ENCODE peak calls at places on chromosome 18, in ten cellular contexts. One of them, this sample, is unnamed. For H3K4me1, the result is how much of the 10 kb centered on the place peaks cover.

GRCh38 chr18:29418136-29418535 is 1241.2 kb upstream of the CDH2 start:
- DNase-seq in neural progenitor cell: no peak
- DNase-seq in right cardiac atrium: no peak
- DNase-seq in cardiac muscle cell: peak
- DNase-seq in prostate gland: no peak
- DNase-seq in gastrocnemius medialis: no peak
- DNase-seq in psoas muscle: no peak
- DNase-seq in mesendoderm: no peak
- DNase-seq in tibial artery: no peak
- DNase-seq in mammary epithelial cell: peak
- DNase-seq in this sample: no peak

GRCh38 chr18:2518473-2518872 is 52.8 kb downstream of the METTL4 start:
- DNase-seq in neural progenitor cell: no peak
- DNase-seq in right cardiac atrium: no peak
- DNase-seq in cardiac muscle cell: no peak
- DNase-seq in prostate gland: no peak
- DNase-seq in gastrocnemius medialis: no peak
- DNase-seq in psoas muscle: no peak
- DNase-seq in mesendoderm: peak
- DNase-seq in tibial artery: no peak
- DNase-seq in mammary epithelial cell: no peak
- DNase-seq in this sample: no peak

GRCh38 chr18:3726241-3726951 is 276.4 kb downstream of the TGIF1 start:
- DNase-seq in neural progenitor cell: no peak
- DNase-seq in right cardiac atrium: no peak
- DNase-seq in cardiac muscle cell: no peak
- DNase-seq in prostate gland: no peak
- DNase-seq in gastrocnemius medialis: no peak
- DNase-seq in psoas muscle: no peak
- DNase-seq in mesendoderm: no peak
- DNase-seq in tibial artery: no peak
- DNase-seq in mammary epithelial cell: no peak
- DNase-seq in this sample: no peak

GRCh38 chr18:32576296-32576916 is 105.7 kb upstream of the GAREM1 start:
- DNase-seq in neural progenitor cell: peak
- DNase-seq in right cardiac atrium: no peak
- DNase-seq in cardiac muscle cell: peak
- DNase-seq in prostate gland: no peak
- DNase-seq in gastrocnemius medialis: no peak
- DNase-seq in psoas muscle: no peak
- DNase-seq in mesendoderm: peak
- DNase-seq in tibial artery: no peak
- DNase-seq in mammary epithelial cell: no peak
- DNase-seq in this sample: no peak

GRCh38 chr18:56574827-56575226 is 63.6 kb downstream of the TXNL1 start:
- DNase-seq in neural progenitor cell: no peak
- DNase-seq in right cardiac atrium: peak
- DNase-seq in cardiac muscle cell: peak
- DNase-seq in prostate gland: no peak
- DNase-seq in gastrocnemius medialis: no peak
- DNase-seq in psoas muscle: no peak
- DNase-seq in mesendoderm: no peak
- DNase-seq in tibial artery: no peak
- DNase-seq in mammary epithelial cell: no peak
- DNase-seq in this sample: no peak

GRCh38 chr18:6021341-6022088 is 126.2 kb upstream of the TMEM200C start:
- DNase-seq in neural progenitor cell: no peak
- DNase-seq in right cardiac atrium: peak
- DNase-seq in cardiac muscle cell: no peak
- DNase-seq in prostate gland: no peak
- DNase-seq in gastrocnemius medialis: no peak
- DNase-seq in psoas muscle: no peak
- DNase-seq in mesendoderm: no peak
- DNase-seq in tibial artery: no peak
- DNase-seq in mammary epithelial cell: no peak
- DNase-seq in this sample: no peak

GRCh38 chr18:2326999-2327398 is 244.3 kb downstream of the METTL4 start:
- DNase-seq in neural progenitor cell: no peak
- DNase-seq in right cardiac atrium: peak
- DNase-seq in cardiac muscle cell: peak
- DNase-seq in prostate gland: no peak
- DNase-seq in gastrocnemius medialis: no peak
- DNase-seq in psoas muscle: no peak
- DNase-seq in mesendoderm: no peak
- DNase-seq in tibial artery: no peak
- DNase-seq in mammary epithelial cell: no peak
- DNase-seq in this sample: no peak

GRCh38 chr18:33556846-33557245 is 21.2 kb upstream of the ASXL3 start:
- DNase-seq in neural progenitor cell: no peak
- DNase-seq in right cardiac atrium: no peak
- DNase-seq in cardiac muscle cell: no peak
- DNase-seq in prostate gland: no peak
- DNase-seq in gastrocnemius medialis: no peak
- DNase-seq in psoas muscle: no peak
- DNase-seq in mesendoderm: no peak
- DNase-seq in tibial artery: no peak
- DNase-seq in mammary epithelial cell: peak
- DNase-seq in this sample: no peak

GRCh38 chr18:62425465-62426190 is 97.2 kb upstream of the ZCCHC2 start:
- DNase-seq in neural progenitor cell: peak
- DNase-seq in right cardiac atrium: peak
- DNase-seq in cardiac muscle cell: peak
- DNase-seq in prostate gland: peak
- DNase-seq in gastrocnemius medialis: peak
- DNase-seq in psoas muscle: peak
- DNase-seq in mesendoderm: peak
- DNase-seq in tibial artery: peak
- DNase-seq in mammary epithelial cell: peak
- DNase-seq in this sample: peak

GRCh38 chr18:64100136-64100922 is 48.6 kb downstream of the LINC00305 start:
- DNase-seq in neural progenitor cell: peak
- DNase-seq in right cardiac atrium: no peak
- DNase-seq in cardiac muscle cell: no peak
- DNase-seq in prostate gland: no peak
- DNase-seq in gastrocnemius medialis: no peak
- DNase-seq in psoas muscle: no peak
- DNase-seq in mesendoderm: no peak
- DNase-seq in tibial artery: no peak
- DNase-seq in mammary epithelial cell: no peak
- DNase-seq in this sample: no peak

GRCh38 chr18:5964108-5964507 is 68.8 kb upstream of the TMEM200C start:
- DNase-seq in neural progenitor cell: no peak
- DNase-seq in right cardiac atrium: no peak
- DNase-seq in cardiac muscle cell: no peak
- DNase-seq in prostate gland: no peak
- DNase-seq in gastrocnemius medialis: no peak
- DNase-seq in psoas muscle: no peak
- DNase-seq in mesendoderm: no peak
- DNase-seq in tibial artery: no peak
- DNase-seq in mammary epithelial cell: no peak
- DNase-seq in this sample: no peak

GRCh38 chr18:43883886-43884285 is 606.6 kb upstream of the SYT4 start:
- DNase-seq in neural progenitor cell: no peak
- DNase-seq in right cardiac atrium: no peak
- DNase-seq in cardiac muscle cell: no peak
- DNase-seq in prostate gland: no peak
- DNase-seq in gastrocnemius medialis: no peak
- DNase-seq in psoas muscle: no peak
- DNase-seq in mesendoderm: no peak
- DNase-seq in tibial artery: no peak
- DNase-seq in mammary epithelial cell: no peak
- DNase-seq in this sample: no peak

DNA sequence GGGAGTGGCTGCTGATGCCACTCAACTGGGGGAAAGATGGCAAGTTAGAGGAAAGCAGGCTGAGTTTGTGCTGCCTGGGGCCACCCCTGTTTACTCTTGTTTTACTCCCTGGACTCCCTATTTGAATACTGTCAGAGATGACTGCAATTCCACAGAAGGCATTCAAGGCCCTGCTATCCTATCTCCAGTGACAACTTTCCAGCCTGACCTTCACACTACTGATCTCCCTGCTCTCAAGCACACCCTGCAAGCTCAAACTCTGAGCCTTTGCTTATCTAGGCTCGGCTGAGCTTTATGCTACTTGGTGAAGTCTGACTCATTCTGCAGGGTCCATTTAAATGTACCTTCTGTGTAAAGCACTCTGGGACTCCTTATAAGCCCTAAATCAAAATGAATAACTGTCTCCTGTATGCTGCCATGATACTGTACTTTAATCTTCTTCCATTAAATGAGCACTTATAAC is 39.3 kb upstream of the DSG1 start:
- DNase-seq in neural progenitor cell: no peak
- DNase-seq in right cardiac atrium: no peak
- DNase-seq in cardiac muscle cell: peak
- DNase-seq in prostate gland: no peak
- DNase-seq in gastrocnemius medialis: no peak
- DNase-seq in psoas muscle: no peak
- DNase-seq in mesendoderm: peak
- DNase-seq in tibial artery: no peak
- DNase-seq in mammary epithelial cell: no peak
- DNase-seq in this sample: no peak
- H3K4me1 ChIP-seq in neural progenitor cell: under half
- H3K4me1 ChIP-seq in right cardiac atrium: under half
- H3K4me1 ChIP-seq in cardiac muscle cell: under half
- H3K4me1 ChIP-seq in prostate gland: under half
- H3K4me1 ChIP-seq in gastrocnemius medialis: under half
- H3K4me1 ChIP-seq in psoas muscle: under half
- H3K4me1 ChIP-seq in mesendoderm: under half
- H3K4me1 ChIP-seq in tibial artery: under half
- H3K4me1 ChIP-seq in mammary epithelial cell: under half
- H3K4me1 ChIP-seq in this sample: under half

DNA sequence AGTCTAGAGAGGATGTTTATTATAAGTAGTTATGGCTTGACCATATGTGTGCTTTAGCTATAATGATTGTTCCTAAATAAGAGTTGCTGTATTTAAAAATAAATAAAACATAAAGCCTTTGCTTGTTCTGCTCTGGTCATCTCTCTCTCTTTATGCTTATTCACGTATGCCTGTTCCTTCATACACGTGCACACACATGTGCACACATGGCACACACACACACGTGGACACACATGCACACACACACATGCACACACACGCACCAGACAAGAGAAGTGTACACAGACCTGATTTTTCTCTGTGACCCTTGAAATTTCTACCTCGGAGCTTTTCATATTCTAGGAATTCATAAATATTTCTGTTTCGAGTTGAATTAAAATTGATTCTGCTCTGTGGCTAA is 658.2 kb upstream of the SALL3 start:
- DNase-seq in neural progenitor cell: no peak
- DNase-seq in right cardiac atrium: no peak
- DNase-seq in cardiac muscle cell: no peak
- DNase-seq in prostate gland: no peak
- DNase-seq in gastrocnemius medialis: no peak
- DNase-seq in psoas muscle: no peak
- DNase-seq in mesendoderm: no peak
- DNase-seq in tibial artery: no peak
- DNase-seq in mammary epithelial cell: no peak
- DNase-seq in this sample: no peak
- H3K4me1 ChIP-seq in neural progenitor cell: under half
- H3K4me1 ChIP-seq in right cardiac atrium: under half
- H3K4me1 ChIP-seq in cardiac muscle cell: under half
- H3K4me1 ChIP-seq in prostate gland: under half
- H3K4me1 ChIP-seq in gastrocnemius medialis: under half
- H3K4me1 ChIP-seq in psoas muscle: under half
- H3K4me1 ChIP-seq in mesendoderm: under half
- H3K4me1 ChIP-seq in tibial artery: under half
- H3K4me1 ChIP-seq in mammary epithelial cell: under half
- H3K4me1 ChIP-seq in this sample: under half

GRCh38 chr18:70322928-70323327 is 34.1 kb downstream of the SOCS6 start:
- DNase-seq in neural progenitor cell: peak
- DNase-seq in right cardiac atrium: no peak
- DNase-seq in cardiac muscle cell: peak
- DNase-seq in prostate gland: no peak
- DNase-seq in gastrocnemius medialis: no peak
- DNase-seq in psoas muscle: no peak
- DNase-seq in mesendoderm: no peak
- DNase-seq in tibial artery: no peak
- DNase-seq in mammary epithelial cell: peak
- DNase-seq in this sample: no peak

GRCh38 chr18:70328169-70328568 is 39.3 kb downstream of the SOCS6 start:
- DNase-seq in neural progenitor cell: no peak
- DNase-seq in right cardiac atrium: no peak
- DNase-seq in cardiac muscle cell: no peak
- DNase-seq in prostate gland: no peak
- DNase-seq in gastrocnemius medialis: no peak
- DNase-seq in psoas muscle: no peak
- DNase-seq in mesendoderm: no peak
- DNase-seq in tibial artery: no peak
- DNase-seq in mammary epithelial cell: no peak
- DNase-seq in this sample: no peak

GRCh38 chr18:70322385-70322784 is 33.5 kb downstream of the SOCS6 start:
- DNase-seq in neural progenitor cell: no peak
- DNase-seq in right cardiac atrium: no peak
- DNase-seq in cardiac muscle cell: no peak
- DNase-seq in prostate gland: no peak
- DNase-seq in gastrocnemius medialis: no peak
- DNase-seq in psoas muscle: no peak
- DNase-seq in mesendoderm: no peak
- DNase-seq in tibial artery: no peak
- DNase-seq in mammary epithelial cell: no peak
- DNase-seq in this sample: no peak

GRCh38 chr18:70326255-70326654 is 37.4 kb downstream of the SOCS6 start:
- DNase-seq in neural progenitor cell: no peak
- DNase-seq in right cardiac atrium: no peak
- DNase-seq in cardiac muscle cell: no peak
- DNase-seq in prostate gland: no peak
- DNase-seq in gastrocnemius medialis: no peak
- DNase-seq in psoas muscle: no peak
- DNase-seq in mesendoderm: no peak
- DNase-seq in tibial artery: no peak
- DNase-seq in mammary epithelial cell: no peak
- DNase-seq in this sample: no peak

DNA sequence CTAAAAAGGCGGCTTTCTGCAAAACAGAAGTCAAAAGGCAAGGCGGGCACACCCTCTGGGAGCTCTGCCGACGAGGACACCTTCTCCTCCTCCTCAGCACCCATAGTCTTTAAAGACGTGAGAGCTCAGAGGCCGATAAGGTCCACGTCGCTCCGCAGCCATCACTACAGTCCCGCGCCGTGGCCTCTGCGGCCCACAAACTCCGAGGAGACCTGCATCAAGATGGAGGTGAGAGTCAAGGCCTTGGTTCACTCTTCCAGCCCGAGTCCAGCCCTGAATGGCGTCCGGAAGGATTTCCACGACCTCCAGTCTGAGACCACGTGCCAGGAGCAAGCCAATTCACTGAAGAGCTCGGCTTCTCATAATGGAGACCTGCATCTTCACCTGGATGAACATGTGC is 36.1 kb downstream of the SOCS6 start:
- DNase-seq in neural progenitor cell: no peak
- DNase-seq in right cardiac atrium: no peak
- DNase-seq in cardiac muscle cell: no peak
- DNase-seq in prostate gland: no peak
- DNase-seq in gastrocnemius medialis: no peak
- DNase-seq in psoas muscle: no peak
- DNase-seq in mesendoderm: no peak
- DNase-seq in tibial artery: no peak
- DNase-seq in mammary epithelial cell: no peak
- DNase-seq in this sample: no peak
- H3K4me1 ChIP-seq in neural progenitor cell: under half
- H3K4me1 ChIP-seq in right cardiac atrium: under half
- H3K4me1 ChIP-seq in cardiac muscle cell: under half
- H3K4me1 ChIP-seq in prostate gland: under half
- H3K4me1 ChIP-seq in gastrocnemius medialis: under half
- H3K4me1 ChIP-seq in psoas muscle: under half
- H3K4me1 ChIP-seq in mesendoderm: under half
- H3K4me1 ChIP-seq in tibial artery: under half
- H3K4me1 ChIP-seq in mammary epithelial cell: under half
- H3K4me1 ChIP-seq in this sample: under half

GRCh38 chr18:54879691-54880090 is 51.4 kb downstream of the RAB27B start:
- DNase-seq in neural progenitor cell: no peak
- DNase-seq in right cardiac atrium: no peak
- DNase-seq in cardiac muscle cell: no peak
- DNase-seq in prostate gland: no peak
- DNase-seq in gastrocnemius medialis: no peak
- DNase-seq in psoas muscle: no peak
- DNase-seq in mesendoderm: peak
- DNase-seq in tibial artery: no peak
- DNase-seq in mammary epithelial cell: no peak
- DNase-seq in this sample: no peak
- H3K4me1 ChIP-seq in neural progenitor cell: under half
- H3K4me1 ChIP-seq in right cardiac atrium: under half
- H3K4me1 ChIP-seq in cardiac muscle cell: under half
- H3K4me1 ChIP-seq in prostate gland: under half
- H3K4me1 ChIP-seq in gastrocnemius medialis: under half
- H3K4me1 ChIP-seq in psoas muscle: under half
- H3K4me1 ChIP-seq in mesendoderm: under half
- H3K4me1 ChIP-seq in tibial artery: under half
- H3K4me1 ChIP-seq in mammary epithelial cell: under half
- H3K4me1 ChIP-seq in this sample: under half

This sample was measured in uterus.